ENCODE peak calls at places on chromosomes 4 and X, in five cellular contexts. A is GM23248, G is Daoy, E is aorta, C is IMR-90. H is an unnamed sample.

GRCh38 chr4:24060932-24061331 is 171.1 kb upstream of the PPARGC1A start:
- DNase-seq in A (no peak), G (no peak), E (no peak), C (no peak), H (no peak)

GRCh38 chrX:10296581-10296980 is 139.8 kb downstream of the CLCN4 start:
- DNase-seq in E (no peak), C (peak), G (peak), A (peak), H (no peak)

GRCh38 chr4:125704726-125705125 is 390.0 kb downstream of the FAT4 start:
- DNase-seq in E (no peak), A (peak), C (peak), G (no peak), H (no peak)

GRCh38 chr4:6754481-6755087 is 27.9 kb upstream of the KIAA0232 start:
- DNase-seq in A (no peak), C (no peak), G (no peak), E (no peak), H (no peak)

GRCh38 chrX:41043950-41044349 is 41.3 kb upstream of the USP9X start:
- DNase-seq in C (peak), G (peak), A (peak), E (no peak), H (no peak)

GRCh38 chr4:59848457-59848856 is 1351.7 kb upstream of the ADGRL3 start:
- DNase-seq in C (no peak), G (no peak), A (no peak), E (no peak), H (no peak)

GRCh38 chr4:146959692-146960091 is 14.0 kb upstream of the TTC29 start:
- DNase-seq in A (peak), G (peak), C (peak), E (no peak), H (peak)

GRCh38 chr4:70991596-70991995 is 1.9 kb upstream of the DCK start:
- DNase-seq in A (no peak), E (no peak), C (no peak), G (no peak), H (no peak)

GRCh38 chr4:166259081-166259480 is 386.0 kb downstream of the TLL1 start:
- DNase-seq in E (no peak), A (no peak), C (no peak), G (no peak), H (no peak)

GRCh38 chr4:2852481-2852881 is 8.8 kb downstream of the ADD1 start:
- DNase-seq in A (peak), G (no peak), E (no peak), C (no peak), H (no peak)

GRCh38 chr4:136383126-136383525 is 1149.2 kb downstream of the PCDH18 start:
- DNase-seq in A (no peak), E (no peak), C (peak), G (no peak), H (no peak)

GRCh38 chr4:177308125-177308524 is 1.5 kb upstream of the NEIL3 start:
- DNase-seq in G (peak), A (peak), E (no peak), C (peak), H (no peak)

GRCh38 chrX:119606508-119607389 is 525 bp upstream of the NKRF start:
- DNase-seq in G (no peak), C (peak), A (peak), E (no peak), H (no peak)

H was measured in SJCRH30.